ENCODE peak calls at places on chromosomes 3 and 15, in ten cellular contexts. S is stomach, O is tibial nerve, E is progenitor cell of endocrine pancreas, Q is choroid plexus epithelial cell, F is foreskin keratinocyte, Y is transverse colon, I is Peyer's patch, X is fibroblast of the aortic adventitia, G is kidney epithelial cell. L is an unnamed sample.

GRCh38 chr3:106758459-106758858 is 618.8 kb upstream of the CCDC54 start:
- DNase-seq in S (no peak), O (no peak), E (no peak), Q (no peak), F (no peak), Y (no peak), I (no peak), X (no peak), G (no peak), L (no peak)

GRCh38 chr3:167110906-167111305 is 269.2 kb downstream of the ZBBX start:
- DNase-seq in S (no peak), O (no peak), E (no peak), Q (no peak), F (peak), Y (no peak), I (no peak), X (no peak), G (peak), L (no peak)

GRCh38 chr3:128316456-128316855 is 150.2 kb downstream of the DNAJB8 start:
- DNase-seq in S (peak), O (no peak), E (no peak), Q (peak), F (no peak), Y (no peak), I (peak), X (peak), G (no peak), L (peak)

GRCh38 chr3:72818092-72818721 is 30.0 kb downstream of the SHQ1 start:
- DNase-seq in S (no peak), O (no peak), E (no peak), Q (peak), F (no peak), Y (no peak), I (no peak), X (peak), G (no peak), L (no peak)

GRCh38 chr15:74620636-74621545 is 5.3 kb downstream of the CLK3 start:
- DNase-seq in S (peak), O (peak), E (peak), Q (peak), F (no peak), Y (peak), I (peak), X (peak), G (no peak), L (peak)

GRCh38 chr3:81684739-81685395 is 76.6 kb downstream of the GBE1 start:
- DNase-seq in S (no peak), O (no peak), E (no peak), Q (no peak), F (no peak), Y (no peak), I (no peak), X (peak), G (peak), L (no peak)

GRCh38 chr3:70554170-70554569 is 241.7 kb upstream of the MDFIC2 start:
- DNase-seq in S (no peak), O (no peak), E (no peak), Q (peak), F (no peak), Y (no peak), I (no peak), X (peak), G (no peak), L (no peak)

GRCh38 chr3:30751610-30752299 is 142.7 kb downstream of the GADL1 start:
- DNase-seq in S (peak), O (no peak), E (no peak), Q (peak), F (no peak), Y (peak), I (no peak), X (peak), G (no peak), L (peak)

GRCh38 chr3:73493543-73494314 is 131.0 kb downstream of the PDZRN3 start:
- DNase-seq in S (no peak), O (no peak), E (no peak), Q (peak), F (no peak), Y (no peak), I (no peak), X (peak), G (no peak), L (peak)

GRCh38 chr15:85116494-85116893 is 134.8 kb downstream of the PDE8A start:
- DNase-seq in S (no peak), O (no peak), E (no peak), Q (no peak), F (no peak), Y (no peak), I (no peak), X (no peak), G (no peak), L (no peak)

GRCh38 chr15:55282284-55282833 is 7.3 kb downstream of the RAB27A start:
- DNase-seq in S (no peak), O (no peak), E (no peak), Q (peak), F (no peak), Y (no peak), I (no peak), X (peak), G (peak), L (peak)

GRCh38 chr3:148534089-148534988 is 163.4 kb upstream of the AGTR1 start:
- DNase-seq in S (no peak), O (no peak), E (no peak), Q (no peak), F (no peak), Y (no peak), I (no peak), X (no peak), G (no peak), L (no peak)

GRCh38 chr3:112228786-112229185 is 65.2 kb downstream of the SLC9C1 start:
- DNase-seq in S (no peak), O (no peak), E (no peak), Q (no peak), F (no peak), Y (no peak), I (no peak), X (no peak), G (no peak), L (no peak)

GRCh38 chr3:115862099-115862498 is 238.8 kb downstream of the GAP43 start:
- DNase-seq in S (no peak), O (no peak), E (no peak), Q (no peak), F (no peak), Y (no peak), I (no peak), X (no peak), G (no peak), L (no peak)

GRCh38 chr3:114404590-114404989 is 110.8 kb downstream of the TIGIT start:
- DNase-seq in S (no peak), O (no peak), E (no peak), Q (peak), F (no peak), Y (no peak), I (no peak), X (no peak), G (no peak), L (no peak)

GRCh38 chr15:85414495-85414894 is 34.1 kb downstream of the AKAP13 start:
- DNase-seq in S (no peak), O (no peak), E (no peak), Q (peak), F (no peak), Y (no peak), I (no peak), X (peak), G (no peak), L (no peak)

GRCh38 chr15:77014137-77015081 is 19.5 kb downstream of the PSTPIP1 start:
- DNase-seq in S (no peak), O (no peak), E (no peak), Q (no peak), F (no peak), Y (no peak), I (peak), X (no peak), G (no peak), L (no peak)

GRCh38 chr3:185983495-185984141 is 45.8 kb upstream of the TRA2B start:
- DNase-seq in S (peak), O (peak), E (peak), Q (peak), F (no peak), Y (peak), I (peak), X (peak), G (no peak), L (peak)

GRCh38 chr3:94004301-94004910 is 24.0 kb downstream of the STX19 start:
- DNase-seq in S (no peak), O (no peak), E (no peak), Q (peak), F (no peak), Y (no peak), I (no peak), X (peak), G (peak), L (no peak)

GRCh38 chr15:98916826-98917225 is 90.8 kb downstream of the PGPEP1L start:
- DNase-seq in S (no peak), O (no peak), E (no peak), Q (no peak), F (no peak), Y (no peak), I (no peak), X (no peak), G (no peak), L (no peak)

GRCh38 chr15:49637857-49638256 is 17.0 kb downstream of the DTWD1 start:
- DNase-seq in S (no peak), O (no peak), E (no peak), Q (peak), F (no peak), Y (no peak), I (no peak), X (no peak), G (no peak), L (no peak)

GRCh38 chr3:170483485-170484262 is 65.0 kb downstream of the CLDN11 start:
- DNase-seq in S (no peak), O (no peak), E (no peak), Q (no peak), F (no peak), Y (no peak), I (no peak), X (peak), G (no peak), L (no peak)
- TF ChIP-seq CTCF in S (no peak), O (no peak), E (peak), Q (peak), F (peak), Y (peak), I (no peak), X (peak), G (peak), L (no peak)

DNA sequence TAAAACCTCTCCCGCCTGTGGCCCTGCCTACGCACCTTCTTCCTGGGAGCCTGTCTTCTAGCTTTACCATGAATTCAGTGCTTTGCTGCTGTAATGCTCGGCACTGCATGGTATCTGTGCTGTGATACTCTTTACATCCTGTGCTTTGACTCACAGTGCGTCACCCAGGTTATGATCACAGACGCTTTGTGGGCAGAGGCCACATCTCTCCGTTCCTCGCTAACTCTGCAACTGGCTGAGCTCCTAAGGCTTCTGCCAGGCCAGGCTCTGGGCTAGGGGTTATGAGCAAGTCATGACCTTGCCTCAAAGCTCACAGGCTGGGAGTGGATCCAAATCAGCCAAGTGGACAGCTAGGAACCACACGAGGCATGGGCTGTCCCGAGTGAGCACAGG is 23.2 kb downstream of the SPTBN5 start:
- DNase-seq in S (no peak), O (no peak), E (no peak), Q (peak), F (peak), Y (no peak), I (no peak), X (peak), G (peak), L (peak)
- TF ChIP-seq CTCF in S (no peak), O (no peak), E (no peak), Q (no peak), F (no peak), Y (no peak), I (no peak), X (no peak), G (no peak), L (no peak)

GRCh38 chr15:39641187-39641889 is 60.5 kb downstream of the THBS1 start:
- DNase-seq in S (no peak), O (no peak), E (no peak), Q (no peak), F (peak), Y (peak), I (no peak), X (no peak), G (no peak), L (no peak)

GRCh38 chr15:39643747-39644520 is 63.1 kb downstream of the THBS1 start:
- DNase-seq in S (no peak), O (no peak), E (no peak), Q (no peak), F (no peak), Y (no peak), I (no peak), X (no peak), G (no peak), L (no peak)

GRCh38 chr15:39640665-39641064 is 59.8 kb downstream of the THBS1 start:
- DNase-seq in S (no peak), O (no peak), E (no peak), Q (no peak), F (no peak), Y (peak), I (no peak), X (no peak), G (no peak), L (no peak)

GRCh38 chr15:39639037-39639436 is 58.2 kb downstream of the THBS1 start:
- DNase-seq in S (no peak), O (no peak), E (no peak), Q (no peak), F (no peak), Y (no peak), I (no peak), X (no peak), G (no peak), L (no peak)

DNA sequence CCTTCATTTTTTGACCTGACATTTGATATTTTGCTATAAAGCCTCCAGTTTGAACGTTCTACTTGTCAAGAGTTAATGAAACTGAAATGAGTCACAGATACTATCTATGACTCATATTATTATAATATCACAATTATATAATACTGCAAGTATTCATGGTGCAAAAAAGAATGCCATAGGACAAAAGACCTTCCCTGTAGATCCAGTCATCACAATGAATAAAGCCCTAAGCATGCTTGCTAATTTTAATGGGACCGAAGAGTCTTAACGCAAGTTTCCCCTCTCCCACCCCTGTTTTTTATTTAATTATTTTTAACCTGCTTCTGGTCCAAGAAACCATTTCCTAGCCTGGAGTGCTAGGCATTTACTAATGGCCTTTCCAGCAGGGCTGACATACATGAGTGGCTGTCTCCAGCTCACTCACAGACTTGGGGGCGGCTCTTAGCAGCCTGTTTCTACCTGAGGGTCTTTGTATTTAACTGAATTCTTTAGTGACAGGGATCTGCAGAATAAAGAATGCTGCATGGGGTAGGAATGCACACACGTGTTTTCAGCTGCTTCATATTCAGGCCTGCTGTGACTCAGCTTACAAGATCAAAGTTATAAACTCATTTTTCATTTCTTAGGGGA is 61.2 kb downstream of the THBS1 start:
- DNase-seq in S (no peak), O (no peak), E (no peak), Q (peak), F (peak), Y (no peak), I (no peak), X (peak), G (no peak), L (peak)
- TF ChIP-seq CTCF in S (no peak), O (no peak), E (no peak), Q (no peak), F (no peak), Y (no peak), I (no peak), X (no peak), G (no peak), L (no peak)

GRCh38 chr3:169744332-169745054 is 20.4 kb downstream of the TERC start:
- DNase-seq in S (no peak), O (no peak), E (no peak), Q (peak), F (no peak), Y (no peak), I (no peak), X (peak), G (no peak), L (no peak)
- TF ChIP-seq CTCF in S (no peak), O (no peak), E (peak), Q (peak), F (peak), Y (peak), I (no peak), X (peak), G (peak), L (peak)

GRCh38 chr15:68051109-68051508 is 3.0 kb upstream of the PIAS1 start:
- DNase-seq in S (no peak), O (no peak), E (no peak), Q (no peak), F (no peak), Y (no peak), I (no peak), X (no peak), G (no peak), L (no peak)
- TF ChIP-seq CTCF in S (no peak), O (no peak), E (no peak), Q (peak), F (peak), Y (no peak), I (no peak), X (no peak), G (no peak), L (no peak)

GRCh38 chr3:38152660-38153059 is 12.7 kb upstream of the OXSR1 start:
- DNase-seq in S (no peak), O (no peak), E (no peak), Q (no peak), F (no peak), Y (no peak), I (no peak), X (no peak), G (no peak), L (no peak)

GRCh38 chr3:38149701-38150100 is 11.2 kb downstream of the MYD88 start:
- DNase-seq in S (no peak), O (no peak), E (no peak), Q (no peak), F (no peak), Y (no peak), I (no peak), X (no peak), G (no peak), L (no peak)

GRCh38 chr3:38153221-38153620 is 12.1 kb upstream of the OXSR1 start:
- DNase-seq in S (no peak), O (no peak), E (no peak), Q (no peak), F (no peak), Y (no peak), I (no peak), X (no peak), G (no peak), L (no peak)

GRCh38 chr3:38151667-38152265 is 13.3 kb downstream of the MYD88 start:
- DNase-seq in S (peak), O (no peak), E (no peak), Q (no peak), F (peak), Y (no peak), I (peak), X (peak), G (no peak), L (no peak)

GRCh38 chr3:38150780-38151528 is 12.5 kb downstream of the MYD88 start:
- DNase-seq in S (no peak), O (no peak), E (no peak), Q (no peak), F (no peak), Y (no peak), I (peak), X (peak), G (no peak), L (no peak)
- TF ChIP-seq CTCF in S (no peak), O (no peak), E (no peak), Q (peak), F (peak), Y (no peak), I (no peak), X (peak), G (no peak), L (no peak)

GRCh38 chr3:157416347-157417087 is 20.1 kb upstream of the PTX3 start:
- DNase-seq in S (no peak), O (no peak), E (no peak), Q (no peak), F (no peak), Y (no peak), I (no peak), X (no peak), G (no peak), L (no peak)

GRCh38 chr3:157417247-157417646 is 19.4 kb upstream of the PTX3 start:
- DNase-seq in S (no peak), O (no peak), E (no peak), Q (no peak), F (no peak), Y (no peak), I (no peak), X (peak), G (no peak), L (no peak)

GRCh38 chr3:157412323-157412845 is 24.3 kb upstream of the PTX3 start:
- DNase-seq in S (no peak), O (no peak), E (no peak), Q (no peak), F (no peak), Y (no peak), I (no peak), X (no peak), G (no peak), L (no peak)

GRCh38 chr3:157423337-157423736 is 13.3 kb upstream of the PTX3 start:
- DNase-seq in S (no peak), O (no peak), E (no peak), Q (no peak), F (no peak), Y (no peak), I (no peak), X (peak), G (no peak), L (no peak)

GRCh38 chr3:157418104-157418503 is 18.5 kb upstream of the PTX3 start:
- DNase-seq in S (no peak), O (no peak), E (no peak), Q (no peak), F (peak), Y (no peak), I (no peak), X (peak), G (no peak), L (no peak)
- TF ChIP-seq CTCF in S (no peak), O (no peak), E (no peak), Q (no peak), F (no peak), Y (no peak), I (no peak), X (no peak), G (no peak), L (no peak)

DNA sequence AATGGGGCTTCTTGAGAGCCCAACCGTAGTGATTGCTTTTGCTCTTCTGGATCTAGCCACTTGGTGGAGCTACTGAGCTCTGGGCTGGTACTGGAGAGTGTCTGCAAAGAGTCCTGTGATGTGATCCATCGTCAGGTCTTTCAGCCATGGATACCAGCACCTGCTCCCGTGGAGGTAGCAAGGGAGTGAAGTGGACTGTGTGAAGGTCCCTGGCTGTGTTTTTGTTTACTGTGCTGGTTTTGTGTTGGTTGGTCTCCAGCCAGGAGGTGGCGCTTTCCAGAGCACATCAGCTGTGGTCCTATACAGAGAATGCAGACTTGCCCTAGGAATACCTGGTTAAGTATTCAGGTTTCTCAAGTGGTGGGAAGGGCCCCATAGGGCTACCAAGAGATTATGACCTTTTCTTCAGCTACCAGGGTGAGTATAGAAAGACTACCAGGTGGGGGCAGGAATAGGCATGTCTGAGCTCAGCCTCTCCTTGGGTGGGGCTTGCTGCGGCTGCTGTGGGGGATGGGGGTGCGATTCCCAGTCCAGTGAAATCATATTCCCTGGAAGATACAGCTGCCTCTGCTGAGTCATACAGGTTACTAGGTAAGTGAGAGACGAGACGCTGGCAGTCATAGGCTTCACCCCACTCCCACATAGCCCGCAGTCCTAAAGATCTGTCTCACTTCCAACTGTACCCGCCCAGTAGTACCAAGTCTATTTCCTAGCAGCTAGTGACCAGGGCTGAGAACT is 733.7 kb downstream of the ZNF385D start:
- DNase-seq in S (no peak), O (no peak), E (no peak), Q (no peak), F (peak), Y (no peak), I (no peak), X (peak), G (no peak), L (no peak)
- TF ChIP-seq CTCF in S (no peak), O (no peak), E (peak), Q (peak), F (peak), Y (no peak), I (no peak), X (peak), G (peak), L (no peak)